ENCODE peak calls at places on chromosomes 12 and 14, in ten cellular contexts. A, K, N, E, T, P, U, M, Q and H are unnamed samples. For H3K4me1, the result is how much of the 10 kb centered on the place peaks cover.

GRCh38 chr14:39395555-39396254 is 36.5 kb downstream of the FBXO33 start:
- DNase-seq in U (no peak), M (no peak), N (no peak), T (peak), P (no peak), E (no peak), Q (no peak), A (no peak), K (no peak), H (no peak)

GRCh38 chr14:90558983-90559590 is 162.3 kb downstream of the CALM1 start:
- DNase-seq in N (no peak), Q (no peak), P (no peak), M (no peak), E (no peak), A (peak), T (no peak), U (no peak), K (no peak), H (no peak)

GRCh38 chr12:126588586-126589249 is 1523.5 kb downstream of the AACS start:
- DNase-seq in K (no peak), N (no peak), U (no peak), M (no peak), A (no peak), E (no peak), Q (no peak), T (no peak), P (no peak), H (no peak)

GRCh38 chr12:97016163-97016562 is 109.1 kb downstream of the NEDD1 start:
- DNase-seq in T (no peak), N (no peak), M (no peak), A (no peak), U (no peak), K (no peak), Q (no peak), E (no peak), P (no peak), H (no peak)

GRCh38 chr14:76023757-76024156 is 38.2 kb downstream of the IFT43 start:
- DNase-seq in K (no peak), T (no peak), E (no peak), A (no peak), P (no peak), U (no peak), Q (no peak), N (no peak), M (no peak), H (no peak)

GRCh38 chr12:103399986-103400385 is 95.8 kb downstream of the C12orf42 start:
- DNase-seq in U (no peak), Q (no peak), E (no peak), T (no peak), P (no peak), M (no peak), A (no peak), K (no peak), N (no peak), H (no peak)

GRCh38 chr14:99354166-99354875 is 82.3 kb upstream of the BCL11B start:
- DNase-seq in K (no peak), U (peak), N (no peak), M (no peak), T (no peak), P (no peak), A (no peak), E (no peak), Q (no peak), H (no peak)

GRCh38 chr12:12606793-12607589 is 4.7 kb upstream of the CREBL2 start:
- DNase-seq in N (no peak), K (no peak), P (no peak), A (no peak), T (no peak), Q (no peak), M (no peak), E (no peak), U (no peak), H (no peak)

GRCh38 chr12:112023759-112024396 is 10.7 kb downstream of the ERP29 start:
- DNase-seq in N (no peak), T (no peak), K (no peak), A (no peak), E (no peak), M (no peak), P (no peak), Q (no peak), U (no peak), H (no peak)

GRCh38 chr12:93358058-93358457 is 19.7 kb upstream of the NUDT4 start:
- DNase-seq in E (no peak), N (no peak), T (no peak), A (no peak), M (no peak), Q (no peak), K (no peak), P (no peak), U (no peak), H (no peak)

GRCh38 chr14:99028521-99028920 is 243.5 kb downstream of the BCL11B start:
- DNase-seq in Q (no peak), M (no peak), N (no peak), T (peak), U (no peak), E (no peak), P (no peak), K (no peak), A (no peak), H (no peak)

GRCh38 chr12:51860986-51861385 is 12.5 kb upstream of the FIGNL2 start:
- DNase-seq in Q (no peak), M (no peak), T (no peak), A (peak), U (peak), E (no peak), N (no peak), K (no peak), P (no peak), H (no peak)

GRCh38 chr12:104058796-104059195 is 5.5 kb upstream of the HCFC2 start:
- DNase-seq in T (no peak), U (no peak), K (no peak), P (no peak), Q (no peak), M (no peak), N (no peak), A (no peak), E (no peak), H (no peak)

GRCh38 chr14:53596845-53597525 is 359.6 kb downstream of the BMP4 start:
- DNase-seq in T (no peak), E (no peak), A (no peak), U (no peak), Q (no peak), K (no peak), M (no peak), N (no peak), P (no peak), H (no peak)

GRCh38 chr12:27580561-27581330 is 56.7 kb downstream of the PPFIBP1 start:
- DNase-seq in M (no peak), U (no peak), K (no peak), A (no peak), Q (no peak), N (no peak), E (no peak), T (no peak), P (no peak), H (no peak)

GRCh38 chr12:39103552-39104165 is 198.3 kb upstream of the CPNE8 start:
- DNase-seq in N (peak), M (peak), E (no peak), K (no peak), P (no peak), Q (no peak), T (peak), A (no peak), U (no peak), H (no peak)

GRCh38 chr14:53553221-53553620 is 400.1 kb upstream of the DDHD1 start:
- DNase-seq in U (no peak), A (no peak), K (no peak), T (no peak), N (no peak), Q (no peak), M (no peak), E (no peak), P (no peak), H (no peak)

GRCh38 chr14:99253890-99254289 is 18.1 kb downstream of the BCL11B start:
- DNase-seq in N (no peak), A (peak), U (no peak), E (no peak), K (no peak), Q (no peak), T (no peak), M (no peak), P (no peak), H (no peak)

GRCh38 chr14:73567951-73568885 is 795 bp upstream of the ACOT2 start:
- DNase-seq in P (no peak), E (no peak), T (no peak), A (no peak), U (no peak), M (peak), N (no peak), Q (no peak), K (no peak), H (no peak)

GRCh38 chr12:12181516-12181915 is 85.3 kb downstream of the LRP6 start:
- DNase-seq in N (no peak), A (no peak), T (no peak), U (no peak), P (no peak), Q (no peak), M (no peak), K (no peak), E (no peak), H (no peak)

GRCh38 chr12:129964826-129965457 is 61.1 kb upstream of the TMEM132D start:
- DNase-seq in U (no peak), Q (no peak), A (no peak), T (no peak), N (no peak), E (no peak), P (no peak), M (no peak), K (no peak), H (no peak)

GRCh38 chr14:57732886-57733285 is 133.0 kb downstream of the SLC35F4 start:
- DNase-seq in U (no peak), A (no peak), K (no peak), E (no peak), T (no peak), Q (no peak), P (no peak), N (no peak), M (peak), H (no peak)

GRCh38 chr14:102774391-102775153 is 2.7 kb upstream of the TRAF3 start:
- DNase-seq in Q (peak), M (peak), K (peak), E (peak), A (peak), T (peak), P (no peak), N (peak), U (no peak), H (peak)

GRCh38 chr14:34201909-34202622 is 251.2 kb upstream of the EGLN3 start:
- DNase-seq in T (no peak), E (no peak), U (no peak), K (no peak), Q (no peak), N (no peak), M (no peak), A (no peak), P (no peak), H (no peak)

GRCh38 chr12:46433829-46434228 is 61.3 kb upstream of the SLC38A2 start:
- DNase-seq in A (no peak), Q (no peak), N (no peak), U (no peak), M (no peak), P (no peak), E (no peak), K (no peak), T (no peak), H (no peak)

GRCh38 chr14:105470812-105471771 is 3.5 kb upstream of the CRIP2 start:
- DNase-seq in U (no peak), A (no peak), E (no peak), T (peak), P (no peak), N (no peak), M (no peak), Q (no peak), K (no peak), H (no peak)

GRCh38 chr12:114152066-114152465 is 185.9 kb upstream of the RBM19 start:
- DNase-seq in P (no peak), T (peak), Q (no peak), M (no peak), E (no peak), A (no peak), K (no peak), N (no peak), U (no peak), H (no peak)

GRCh38 chr12:3168223-3168770 is 91.1 kb downstream of the TSPAN9 start:
- DNase-seq in P (no peak), K (no peak), N (no peak), T (no peak), E (no peak), M (no peak), Q (no peak), A (no peak), U (peak), H (no peak)

GRCh38 chr12:3165311-3165931 is 88.2 kb downstream of the TSPAN9 start:
- DNase-seq in K (no peak), Q (no peak), N (no peak), P (no peak), T (no peak), M (no peak), U (no peak), E (no peak), A (peak), H (no peak)

GRCh38 chr12:3168775-3169221 is 91.6 kb downstream of the TSPAN9 start:
- DNase-seq in Q (no peak), K (no peak), P (no peak), N (no peak), E (no peak), M (no peak), A (no peak), U (no peak), T (peak), H (peak)

GRCh38 chr12:3164454-3165310 is 87.5 kb downstream of the TSPAN9 start:
- DNase-seq in U (no peak), P (no peak), T (no peak), M (peak), N (peak), E (no peak), K (no peak), A (peak), Q (no peak), H (no peak)

DNA sequence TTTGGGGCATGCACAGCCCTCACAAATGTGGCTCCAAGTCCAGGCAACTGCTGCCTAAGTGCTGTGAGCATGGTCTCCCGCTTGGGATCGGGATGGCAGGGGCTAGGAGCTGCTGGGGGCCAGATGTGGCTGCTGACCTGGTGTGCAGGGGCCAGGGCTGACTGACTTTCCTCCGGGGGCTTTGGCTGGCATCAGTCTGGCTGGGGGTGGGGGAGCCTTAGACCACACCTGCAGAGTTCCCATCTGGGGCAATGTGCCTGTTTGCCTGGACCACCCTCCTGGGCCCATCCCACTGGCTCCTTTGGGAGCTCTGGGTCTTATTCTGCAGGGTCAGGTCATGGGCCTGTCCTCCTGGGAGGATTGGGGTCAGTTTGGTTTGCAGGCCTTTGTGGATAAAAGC is 90.5 kb downstream of the TSPAN9 start:
- DNase-seq in N (no peak), U (no peak), A (no peak), M (no peak), Q (no peak), P (no peak), E (no peak), K (no peak), T (no peak), H (no peak)
- H3K4me1 ChIP-seq in N (under half), U (under half), A (under half), M (under half), Q (under half), P (under half), E (under half), K (under half), T (under half), H (under half)

DNA sequence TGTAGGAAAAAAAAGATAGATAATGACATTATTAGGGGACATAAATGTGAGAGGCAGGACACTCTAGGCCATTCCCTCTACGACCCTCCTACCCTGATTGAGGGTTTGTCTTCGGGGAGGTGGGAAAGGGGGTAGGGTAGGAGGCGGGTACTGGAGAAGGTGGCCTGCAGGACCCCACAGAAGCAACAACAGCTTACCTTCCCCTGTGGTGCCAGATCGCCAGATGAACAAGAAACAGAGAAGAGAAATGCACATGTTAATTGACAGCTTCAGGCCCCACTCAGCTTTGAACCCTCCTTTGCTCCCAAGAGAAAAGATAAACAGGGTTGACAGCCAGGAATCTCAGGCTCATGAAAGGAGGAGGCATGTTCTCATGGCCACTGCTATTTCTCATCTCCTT is 4.8 kb downstream of the PHB2 start:
- DNase-seq in M (no peak), T (peak), K (no peak), A (no peak), P (no peak), E (no peak), Q (no peak), U (peak), N (no peak), H (no peak)
- H3K4me1 ChIP-seq in M (under half), T (under half), K (under half), A (under half), P (under half), E (under half), Q (under half), U (under half), N (under half), H (under half)

GRCh38 chr14:68248481-68249255 is 429.1 kb downstream of the RAD51B start:
- DNase-seq in A (peak), Q (no peak), E (no peak), P (no peak), K (peak), M (peak), T (peak), N (peak), U (peak), H (peak)
- H3K4me1 ChIP-seq in A (under half), Q (half or more), E (under half), P (half or more), K (under half), M (under half), T (under half), N (under half), U (half or more), H (under half)

DNA sequence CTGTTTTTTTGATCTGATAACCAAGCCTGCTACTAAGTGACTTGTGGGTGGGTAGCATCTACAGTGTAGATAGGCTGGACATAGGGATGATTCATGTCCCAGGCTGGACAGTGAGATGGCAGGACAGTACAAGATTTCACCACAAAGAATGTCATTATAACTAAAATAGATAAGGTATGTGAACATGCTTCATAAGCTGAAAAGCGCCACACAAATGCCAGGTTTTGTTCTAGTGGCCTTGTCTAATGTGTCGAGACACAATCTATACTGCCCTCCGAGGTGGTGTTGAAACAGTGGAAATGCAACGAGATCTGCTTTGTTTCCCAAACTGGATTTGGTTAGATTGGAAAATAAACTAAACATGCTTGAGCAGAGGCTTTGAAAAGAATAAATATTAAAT is 4.4 kb downstream of the LGALS3 start:
- DNase-seq in N (no peak), T (no peak), Q (no peak), M (no peak), E (no peak), P (no peak), K (no peak), A (no peak), U (no peak), H (no peak)
- H3K4me1 ChIP-seq in N (under half), T (under half), Q (half or more), M (under half), E (under half), P (half or more), K (under half), A (under half), U (half or more), H (under half)

DNA sequence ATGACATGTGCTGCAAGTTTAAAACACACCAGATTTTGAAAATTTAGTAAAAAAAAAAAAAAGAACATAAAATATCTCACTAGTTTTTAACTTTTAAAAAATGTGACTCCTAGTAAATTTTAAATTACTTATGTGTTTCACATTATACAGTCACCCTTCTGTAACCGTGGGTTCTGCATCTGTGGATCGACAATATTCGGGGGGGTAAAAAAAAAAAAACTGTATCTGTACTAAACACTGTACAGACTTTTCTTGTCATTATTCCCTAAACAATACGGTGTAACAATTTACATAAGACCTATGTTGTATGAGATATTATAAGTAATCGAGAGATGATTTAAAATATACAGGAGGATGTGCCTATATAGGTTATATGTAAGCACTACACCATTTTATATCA is 3.2 kb downstream of the DDX24 start:
- DNase-seq in M (no peak), T (no peak), E (no peak), A (no peak), K (no peak), P (no peak), Q (no peak), N (no peak), U (no peak), H (no peak)
- H3K4me1 ChIP-seq in M (under half), T (under half), E (under half), A (under half), K (under half), P (half or more), Q (under half), N (under half), U (under half), H (under half)

GRCh38 chr14:89319687-89320086 is 97.3 kb downstream of the FOXN3 start:
- DNase-seq in A (no peak), N (no peak), T (no peak), E (no peak), Q (no peak), U (no peak), M (no peak), K (no peak), P (no peak), H (no peak)
- H3K4me1 ChIP-seq in A (under half), N (under half), T (under half), E (under half), Q (under half), U (under half), M (under half), K (under half), P (under half), H (under half)